ENCODE peak calls at places on chromosomes 1 and 21, in eight cellular contexts. N is foreskin keratinocyte; P is heart left ventricle; X is astrocyte of the spinal cord; H is coronary artery; Q is GM13976; B is type B pancreatic cell; V is CD4-positive, alpha-beta T cell. C is an unnamed sample.

GRCh38 chr1:184160236-184160635 is 108.7 kb downstream of the TSEN15 start:
- DNase-seq in N (peak; percentile 96), X (peak; percentile 15), H (no peak), P (no peak), B (no peak), V (no peak), Q (peak; percentile 25), C (peak; percentile 76)

GRCh38 chr1:54995835-54996234 is 2.9 kb upstream of the BSND start:
- DNase-seq in V (no peak), Q (no peak), X (no peak), P (no peak), N (no peak), H (no peak), B (no peak), C (no peak)

GRCh38 chr1:156025873-156026272 is 5.1 kb upstream of the SSR2 start:
- DNase-seq in P (peak; percentile 33), X (peak; percentile 51), B (no peak), Q (peak; percentile 76), H (no peak), V (no peak), N (no peak), C (peak; percentile 37)

GRCh38 chr1:181390350-181391080 is 92.8 kb upstream of the CACNA1E start:
- DNase-seq in X (no peak), H (no peak), P (no peak), Q (no peak), N (no peak), V (no peak), B (no peak), C (no peak)

GRCh38 chr1:162094271-162094670 is 24.8 kb downstream of the NOS1AP start:
- DNase-seq in H (no peak), N (no peak), Q (no peak), X (peak; percentile 21), B (no peak), V (no peak), P (no peak), C (no peak)

GRCh38 chr1:242033331-242033956 is 34.5 kb upstream of the MAP1LC3C start:
- DNase-seq in H (no peak), P (no peak), B (no peak), Q (no peak), X (no peak), V (no peak), N (no peak), C (no peak)

GRCh38 chr1:101237229-101237837 is 514 bp downstream of the S1PR1 start:
- DNase-seq in B (no peak), X (peak; percentile 64), N (no peak), V (no peak), H (no peak), Q (peak; percentile 44), P (no peak), C (no peak)

GRCh38 chr1:184513966-184514365 is 127.1 kb downstream of the C1orf21 start:
- DNase-seq in Q (no peak), X (peak; percentile 46), P (peak; percentile 33), N (no peak), V (no peak), B (no peak), H (no peak), C (no peak)

GRCh38 chr1:147272042-147272441 is 29.6 kb downstream of the CHD1L start:
- DNase-seq in H (no peak), Q (no peak), N (no peak), V (no peak), X (no peak), B (no peak), P (no peak), C (no peak)

GRCh38 chr1:150695561-150695960 is 1.4 kb downstream of the GOLPH3L start:
- DNase-seq in N (peak; percentile 23), H (no peak), B (no peak), X (no peak), P (no peak), Q (no peak), V (no peak), C (no peak)

GRCh38 chr1:67793562-67793961 is 39.7 kb downstream of the GNG12 start:
- DNase-seq in Q (no peak), B (no peak), N (no peak), V (no peak), H (no peak), P (no peak), X (peak; percentile 73), C (no peak)

GRCh38 chr1:31310131-31310530 is 13.3 kb downstream of the ZCCHC17 start:
- DNase-seq in B (no peak), X (no peak), P (no peak), N (no peak), Q (no peak), H (no peak), V (no peak), C (no peak)

DNA sequence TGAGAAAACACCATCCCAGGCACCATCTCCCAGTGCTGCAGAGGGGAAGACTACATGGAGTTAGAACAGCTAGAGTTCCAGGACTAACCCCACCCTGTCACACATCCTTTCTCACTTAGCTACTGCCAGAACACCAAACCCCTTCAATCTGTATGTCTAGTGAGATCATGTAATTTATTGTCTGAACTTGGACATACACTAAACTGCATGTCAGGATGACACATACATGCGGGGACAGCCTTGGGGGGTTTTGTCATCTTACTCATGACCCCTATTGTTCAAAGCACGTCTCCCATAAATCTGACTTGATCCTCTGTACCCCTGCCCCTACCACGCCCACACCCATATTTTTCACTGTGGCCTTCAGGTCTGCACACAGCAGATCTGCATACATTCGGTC is 71.3 kb downstream of the GABPA start:
- DNase-seq in B (no peak), X (no peak), N (no peak), P (no peak), V (no peak), Q (no peak), H (no peak), C (no peak)
- TF ChIP-seq CTCF in B (no peak), X (no peak), N (no peak), P (no peak), V (no peak), Q (no peak), H (no peak), C (no peak)

GRCh38 chr1:175317795-175318194 is 125.2 kb upstream of the KIAA0040 start:
- DNase-seq in V (no peak), B (no peak), P (peak; percentile 40), X (no peak), Q (no peak), N (no peak), H (no peak), C (no peak)

GRCh38 chr1:175320804-175321203 is 128.2 kb upstream of the KIAA0040 start:
- DNase-seq in Q (no peak), V (no peak), B (no peak), H (no peak), X (no peak), P (no peak), N (no peak), C (no peak)

GRCh38 chr1:175318633-175319032 is 126.1 kb upstream of the KIAA0040 start:
- DNase-seq in N (no peak), P (no peak), Q (no peak), H (no peak), B (no peak), X (no peak), V (no peak), C (no peak)

GRCh38 chr1:175319112-175319911 is 126.7 kb upstream of the KIAA0040 start:
- DNase-seq in P (peak; percentile 85), V (peak; percentile 72), H (peak; percentile 83), Q (peak; percentile 66), N (no peak), B (no peak), X (peak; percentile 56), C (peak; percentile 22)

GRCh38 chr1:175319912-175320230 is 127.3 kb upstream of the KIAA0040 start:
- DNase-seq in V (no peak), N (no peak), P (no peak), Q (no peak), X (no peak), H (no peak), B (no peak), C (no peak)
- TF ChIP-seq CTCF in V (peak; percentile 56), N (no peak), P (no peak), Q (no peak), X (no peak), H (no peak), B (peak; percentile 13), C (no peak)

GRCh38 chr1:41935226-41935625 is 16.5 kb upstream of the HIVEP3 start:
- DNase-seq in N (no peak), V (no peak), X (peak; percentile 41), P (no peak), B (no peak), H (no peak), Q (no peak), C (no peak)

GRCh38 chr1:41933106-41933505 is 14.4 kb upstream of the HIVEP3 start:
- DNase-seq in N (no peak), X (no peak), Q (no peak), H (no peak), P (no peak), V (no peak), B (no peak), C (no peak)

GRCh38 chr1:41931578-41931977 is 12.9 kb upstream of the HIVEP3 start:
- DNase-seq in N (no peak), Q (no peak), X (no peak), H (no peak), V (no peak), P (no peak), B (no peak), C (no peak)

GRCh38 chr1:41939194-41939593 is 20.5 kb upstream of the HIVEP3 start:
- DNase-seq in X (no peak), Q (no peak), H (no peak), V (no peak), N (no peak), P (no peak), B (no peak), C (no peak)

GRCh38 chr1:41936107-41936506 is 17.4 kb upstream of the HIVEP3 start:
- DNase-seq in H (no peak), B (no peak), Q (no peak), X (peak; percentile 44), N (peak; percentile 44), P (no peak), V (no peak), C (no peak)
- TF ChIP-seq CTCF in H (no peak), B (no peak), Q (no peak), X (no peak), N (peak; percentile 34), P (no peak), V (no peak), C (no peak)

GRCh38 chr21:18368193-18368592 is 35.4 kb downstream of the TMPRSS15 start:
- DNase-seq in P (no peak), N (no peak), Q (no peak), H (no peak), B (no peak), X (no peak), V (no peak), C (no peak)

GRCh38 chr21:18370292-18370691 is 33.3 kb downstream of the TMPRSS15 start:
- DNase-seq in Q (no peak), V (no peak), P (no peak), N (no peak), B (no peak), H (no peak), X (no peak), C (no peak)

GRCh38 chr21:18373631-18374030 is 30.0 kb downstream of the TMPRSS15 start:
- DNase-seq in X (no peak), V (no peak), B (no peak), P (no peak), H (no peak), Q (no peak), N (no peak), C (no peak)

DNA sequence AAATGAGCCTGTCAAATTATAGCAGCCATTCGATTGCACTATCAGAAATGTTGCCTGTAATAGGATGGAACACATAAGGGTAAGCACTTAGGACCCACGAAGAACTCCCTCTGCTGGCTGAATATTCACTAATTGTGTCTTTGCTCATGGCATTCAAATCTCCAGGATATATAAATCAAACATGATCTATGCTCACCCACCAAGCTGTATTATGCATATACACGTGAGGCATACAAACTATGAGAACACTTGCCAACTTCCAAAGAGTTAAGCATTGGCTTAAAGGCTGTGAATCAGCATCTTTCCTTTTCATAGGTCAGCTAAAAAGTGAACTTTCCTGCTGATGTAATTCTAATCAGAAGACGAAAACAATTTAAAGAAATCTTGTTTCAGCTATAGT is 34.5 kb downstream of the TMPRSS15 start:
- DNase-seq in Q (no peak), X (peak; percentile 39), P (no peak), B (no peak), V (no peak), H (no peak), N (no peak), C (no peak)
- TF ChIP-seq CTCF in Q (no peak), X (peak; percentile 48), P (no peak), B (peak; percentile 64), V (no peak), H (no peak), N (peak; percentile 49), C (no peak)